ENCODE peak calls at places on chromosomes 4 and X, in five cellular contexts. P is HepG2, A is GM12878, B is SK-N-SH, S is A549. F is an unnamed sample.
A peak's percentile ranks its signal among the peaks of the same experiment; 100 is the strongest.

GRCh38 chrX:149950681-149951080 is 12.4 kb upstream of the EOLA2 start:
- DNase-seq in A (no peak), P (peak; percentile 16), S (peak; percentile 55), B (peak; percentile 18), F (peak; percentile 67)

GRCh38 chr4:112076919-112077608 is 68.2 kb upstream of the FAM241A start:
- DNase-seq in B (no peak), P (no peak), S (no peak), A (no peak), F (no peak)

GRCh38 chr4:116849620-116850019 is 235.8 kb downstream of the TRAM1L1 start:
- DNase-seq in P (no peak), S (no peak), A (no peak), B (no peak), F (no peak)

GRCh38 chr4:82629238-82630000 is 67.6 kb upstream of the TMEM150C start:
- DNase-seq in B (no peak), S (no peak), P (no peak), A (no peak), F (peak; percentile 61)

GRCh38 chr4:73070072-73070385 is 513 bp upstream of the COX18 start:
- DNase-seq in B (no peak), S (no peak), P (no peak), A (no peak), F (no peak)

GRCh38 chrX:71533850-71534515 is 1.1 kb downstream of the OGT start:
- DNase-seq in B (peak; percentile 42), P (peak; percentile 7), A (no peak), S (peak; percentile 69), F (peak; percentile 32)

GRCh38 chrX:13598877-13599276 is 29.5 kb downstream of the EGFL6 start:
- DNase-seq in B (peak; percentile 15), P (no peak), A (no peak), S (peak; percentile 23), F (peak; percentile 4)

GRCh38 chr4:164959896-164960295 is 17.6 kb downstream of the TRIM61 start:
- DNase-seq in S (no peak), P (no peak), B (no peak), A (no peak), F (peak; percentile 22)

GRCh38 chr4:122920473-122920872 is 1.9 kb downstream of the NUDT6 start:
- DNase-seq in A (no peak), B (no peak), S (peak; percentile 63), P (no peak), F (no peak)

GRCh38 chrX:103240155-103240554 is 14.8 kb downstream of the TCEAL8 start:
- DNase-seq in P (no peak), A (no peak), S (no peak), B (no peak), F (no peak)

GRCh38 chr4:26937136-26937535 is 76.5 kb downstream of the STIM2 start:
- DNase-seq in A (no peak), P (no peak), S (no peak), B (no peak), F (no peak)

GRCh38 chr4:74517996-74518395 is 73.1 kb downstream of the AREG start:
- DNase-seq in B (no peak), A (no peak), S (no peak), P (no peak), F (no peak)

GRCh38 chr4:47525154-47525819 is 40.2 kb downstream of the ATP10D start:
- DNase-seq in A (no peak), S (peak; percentile 29), P (no peak), B (no peak), F (peak; percentile 97)

GRCh38 chrX:9676311-9676710 is 89.3 kb downstream of the GPR143 start:
- DNase-seq in A (no peak), S (no peak), P (no peak), B (no peak), F (no peak)

GRCh38 chr4:186885289-186885688 is 161.6 kb upstream of the FAT1 start:
- DNase-seq in P (peak; percentile 20), A (no peak), S (no peak), B (no peak), F (no peak)

GRCh38 chr4:177384856-177385396 is 57.3 kb downstream of the AGA start:
- DNase-seq in S (no peak), A (no peak), B (no peak), P (peak; percentile 8), F (no peak)

GRCh38 chr4:6152879-6153705 is 47.3 kb downstream of the JAKMIP1 start:
- DNase-seq in P (no peak), A (no peak), B (no peak), S (no peak), F (no peak)

GRCh38 chr4:54745031-54745770 is 87.4 kb downstream of the KIT start:
- DNase-seq in P (no peak), B (no peak), S (no peak), A (no peak), F (peak; percentile 1)

GRCh38 chrX:50920132-50920531 is 9.6 kb downstream of the BMP15 start:
- DNase-seq in S (peak; percentile 16), P (peak; percentile 1), B (no peak), A (no peak), F (peak; percentile 18)

GRCh38 chr4:89307446-89308160 is at the start of gene GPRIN3:
- DNase-seq in A (no peak), B (peak; percentile 86), S (peak; percentile 51), P (no peak), F (no peak)

GRCh38 chrX:21374994-21375794 is 976 bp downstream of the CNKSR2 start:
- DNase-seq in A (no peak), S (no peak), B (peak; percentile 28), P (no peak), F (no peak)

GRCh38 chr4:174669278-174669677 is 147.0 kb upstream of the HPGD start:
- DNase-seq in S (peak; percentile 81), A (no peak), P (no peak), B (no peak), F (peak; percentile 50)

GRCh38 chrX:31854716-31855115 is 782.9 kb upstream of the FTHL17 start:
- DNase-seq in S (no peak), B (no peak), P (no peak), A (no peak), F (no peak)

GRCh38 chr4:10808591-10808990 is 124.0 kb upstream of the CLNK start:
- DNase-seq in A (no peak), P (no peak), S (no peak), B (no peak), F (peak; percentile 68)

GRCh38 chr4:1775731-1776500 is 17.2 kb upstream of the FGFR3 start:
- DNase-seq in P (peak; percentile 46), S (peak; percentile 48), B (peak; percentile 75), A (no peak), F (no peak)
- TF ChIP-seq SMC3 in P (no peak), S (no peak), B (no peak), A (no peak), F (no peak)

GRCh38 chr4:56909083-56909981 is 1.6 kb downstream of the REST start:
- DNase-seq in A (no peak), B (peak; percentile 67), P (peak; percentile 28), S (peak; percentile 33), F (peak; percentile 52)
- TF ChIP-seq SMC3 in A (no peak), B (no peak), P (no peak), S (no peak), F (no peak)

GRCh38 chr4:134936014-134936413 is 734.4 kb upstream of the PABPC4L start:
- DNase-seq in A (no peak), B (no peak), P (no peak), S (no peak), F (no peak)

GRCh38 chr4:134935320-134935719 is 733.7 kb upstream of the PABPC4L start:
- DNase-seq in P (no peak), S (peak; percentile 13), A (no peak), B (peak; percentile 9), F (no peak)

DNA sequence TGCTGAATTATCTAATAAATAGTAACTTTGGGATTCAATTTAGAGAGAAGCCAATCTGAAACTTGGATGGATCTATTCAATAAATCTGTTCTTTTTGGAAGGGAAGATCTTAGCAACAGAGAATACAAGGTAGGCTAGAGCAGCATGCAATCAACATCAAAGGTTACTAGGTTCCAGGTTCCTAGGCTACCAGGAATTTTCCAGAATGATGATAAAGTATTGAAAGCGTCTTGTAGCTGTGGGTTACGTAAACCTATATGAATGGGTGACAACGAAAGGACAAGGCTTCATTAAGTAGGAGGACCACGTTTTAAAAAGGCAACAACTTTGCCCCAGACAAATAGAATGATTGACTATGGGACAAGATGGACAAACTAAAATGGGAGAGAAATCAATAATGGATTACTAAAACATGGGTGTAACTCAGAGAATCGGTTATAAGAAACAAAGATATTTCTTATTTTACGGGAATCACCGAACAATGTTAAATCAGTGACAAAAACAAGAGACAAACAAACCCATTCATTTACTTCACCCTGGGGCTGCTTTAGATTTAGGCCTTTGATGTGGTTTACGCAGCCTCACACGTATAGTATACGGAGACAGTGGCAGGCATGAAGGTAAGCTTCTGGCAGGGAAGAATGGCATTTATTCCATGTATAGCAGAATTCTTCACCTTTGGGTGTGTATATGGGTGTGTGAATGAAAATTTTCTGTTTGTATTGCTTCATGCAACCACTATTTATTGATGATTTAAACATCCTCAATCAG is 732.6 kb upstream of the PABPC4L start:
- DNase-seq in B (no peak), A (no peak), P (no peak), S (no peak), F (no peak)
- TF ChIP-seq SMC3 in B (no peak), A (no peak), P (no peak), S (no peak), F (no peak)

GRCh38 chrX:48468693-48469691 is 1.1 kb downstream of the SLC38A5 start:
- DNase-seq in S (no peak), B (no peak), P (no peak), A (no peak), F (no peak)

GRCh38 chrX:48468247-48468671 is 1.8 kb downstream of the SLC38A5 start:
- DNase-seq in P (no peak), B (no peak), S (no peak), A (no peak), F (no peak)

GRCh38 chrX:48467331-48467761 is 2.7 kb downstream of the SLC38A5 start:
- DNase-seq in S (no peak), A (no peak), B (no peak), P (no peak), F (no peak)

GRCh38 chrX:48466696-48467095 is 3.4 kb downstream of the SLC38A5 start:
- DNase-seq in P (no peak), B (peak; percentile 41), A (no peak), S (no peak), F (no peak)

GRCh38 chrX:48465336-48465933 is 4.6 kb downstream of the SLC38A5 start:
- DNase-seq in P (no peak), B (peak; percentile 39), S (no peak), A (no peak), F (peak; percentile 96)
- TF ChIP-seq SMC3 in P (no peak), B (no peak), S (no peak), A (no peak), F (no peak)

GRCh38 chr4:5033266-5033945 is 14.1 kb upstream of the CYTL1 start:
- DNase-seq in A (no peak), B (no peak), P (no peak), S (no peak), F (no peak)
- TF ChIP-seq SMC3 in A (no peak), B (no peak), P (no peak), S (no peak), F (no peak)

F was measured in IMR-90.